ENCODE peak calls at places on chromosomes 2 and 18, in seven cellular contexts. One of them, this sample, is unnamed.

GRCh38 chr2:199932312-199932855 is 21.3 kb downstream of the C2orf69 start:
- DNase-seq in gastrocnemius medialis: no peak
- DNase-seq in A549: no peak
- DNase-seq in uterus: no peak
- DNase-seq in tibial artery: no peak
- DNase-seq in hepatocyte: no peak
- DNase-seq in dorsolateral prefrontal cortex: peak; percentile 77
- DNase-seq in this sample: no peak

GRCh38 chr2:197873293-197873701 is 68.9 kb downstream of the PLCL1 start:
- DNase-seq in gastrocnemius medialis: no peak
- DNase-seq in A549: no peak
- DNase-seq in uterus: no peak
- DNase-seq in tibial artery: no peak
- DNase-seq in hepatocyte: no peak
- DNase-seq in dorsolateral prefrontal cortex: peak; percentile 64
- DNase-seq in this sample: no peak

GRCh38 chr2:112818094-112818902 is 18.3 kb downstream of the IL1B start:
- DNase-seq in gastrocnemius medialis: no peak
- DNase-seq in A549: no peak
- DNase-seq in uterus: no peak
- DNase-seq in tibial artery: no peak
- DNase-seq in hepatocyte: peak; percentile 18
- DNase-seq in dorsolateral prefrontal cortex: no peak
- DNase-seq in this sample: peak; percentile 32

GRCh38 chr2:53455094-53455493 is 312.5 kb upstream of the CHAC2 start:
- DNase-seq in gastrocnemius medialis: no peak
- DNase-seq in A549: no peak
- DNase-seq in uterus: no peak
- DNase-seq in tibial artery: no peak
- DNase-seq in hepatocyte: no peak
- DNase-seq in dorsolateral prefrontal cortex: no peak
- DNase-seq in this sample: no peak

GRCh38 chr18:35592298-35592697 is 10.8 kb downstream of the GALNT1 start:
- DNase-seq in gastrocnemius medialis: no peak
- DNase-seq in A549: no peak
- DNase-seq in uterus: no peak
- DNase-seq in tibial artery: no peak
- DNase-seq in hepatocyte: no peak
- DNase-seq in dorsolateral prefrontal cortex: no peak
- DNase-seq in this sample: no peak

GRCh38 chr2:61911510-61911909 is 6.0 kb downstream of the COMMD1 start:
- DNase-seq in gastrocnemius medialis: no peak
- DNase-seq in A549: no peak
- DNase-seq in uterus: no peak
- DNase-seq in tibial artery: no peak
- DNase-seq in hepatocyte: no peak
- DNase-seq in dorsolateral prefrontal cortex: no peak
- DNase-seq in this sample: no peak

GRCh38 chr2:200081221-200081620 is 125.8 kb downstream of the MAIP1 start:
- DNase-seq in gastrocnemius medialis: no peak
- DNase-seq in A549: no peak
- DNase-seq in uterus: no peak
- DNase-seq in tibial artery: no peak
- DNase-seq in hepatocyte: no peak
- DNase-seq in dorsolateral prefrontal cortex: no peak
- DNase-seq in this sample: no peak

GRCh38 chr2:101762451-101763171 is 65.1 kb downstream of the MAP4K4 start:
- DNase-seq in gastrocnemius medialis: no peak
- DNase-seq in A549: no peak
- DNase-seq in uterus: no peak
- DNase-seq in tibial artery: no peak
- DNase-seq in hepatocyte: no peak
- DNase-seq in dorsolateral prefrontal cortex: peak; percentile 54
- DNase-seq in this sample: no peak

GRCh38 chr2:179686069-179686468 is 175.3 kb downstream of the ZNF385B start:
- DNase-seq in gastrocnemius medialis: no peak
- DNase-seq in A549: no peak
- DNase-seq in uterus: no peak
- DNase-seq in tibial artery: no peak
- DNase-seq in hepatocyte: no peak
- DNase-seq in dorsolateral prefrontal cortex: no peak
- DNase-seq in this sample: no peak

GRCh38 chr18:68215931-68216330 is 499.0 kb downstream of the TMX3 start:
- DNase-seq in gastrocnemius medialis: no peak
- DNase-seq in A549: no peak
- DNase-seq in uterus: no peak
- DNase-seq in tibial artery: no peak
- DNase-seq in hepatocyte: no peak
- DNase-seq in dorsolateral prefrontal cortex: no peak
- DNase-seq in this sample: no peak

GRCh38 chr2:98507940-98508689 is 63.5 kb downstream of the INPP4A start:
- DNase-seq in gastrocnemius medialis: peak; percentile 76
- DNase-seq in A549: no peak
- DNase-seq in uterus: peak; percentile 39
- DNase-seq in tibial artery: peak; percentile 80
- DNase-seq in hepatocyte: no peak
- DNase-seq in dorsolateral prefrontal cortex: no peak
- DNase-seq in this sample: peak; percentile 68

GRCh38 chr2:239055756-239056493 is 208.0 kb downstream of the TWIST2 start:
- DNase-seq in gastrocnemius medialis: no peak
- DNase-seq in A549: no peak
- DNase-seq in uterus: no peak
- DNase-seq in tibial artery: no peak
- DNase-seq in hepatocyte: no peak
- DNase-seq in dorsolateral prefrontal cortex: no peak
- DNase-seq in this sample: no peak

DNA sequence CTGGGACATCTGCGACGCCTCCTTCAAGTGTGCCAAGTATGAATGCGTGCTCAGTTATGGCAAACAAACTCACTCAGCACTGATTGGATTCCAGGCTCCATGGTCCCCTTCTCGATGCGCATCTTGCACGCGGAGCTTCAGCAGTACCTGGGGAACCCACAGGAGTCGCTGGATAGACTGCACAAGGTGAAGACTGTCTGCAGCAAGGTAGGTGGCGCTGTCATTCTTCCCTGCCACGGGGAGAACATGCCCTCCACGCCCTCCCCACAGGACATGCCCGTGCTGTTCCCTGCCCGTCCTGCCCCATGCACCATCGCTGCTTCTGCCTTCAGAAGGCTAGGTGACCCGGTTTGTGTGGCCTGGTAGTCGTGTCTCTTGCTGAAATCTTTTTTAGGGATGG is 64.2 kb downstream of the TRAPPC12 start:
- DNase-seq in gastrocnemius medialis: no peak
- DNase-seq in A549: no peak
- DNase-seq in uterus: no peak
- DNase-seq in tibial artery: no peak
- DNase-seq in hepatocyte: no peak
- DNase-seq in dorsolateral prefrontal cortex: no peak
- DNase-seq in this sample: no peak
- TF ChIP-seq CTCF in gastrocnemius medialis: no peak
- TF ChIP-seq CTCF in A549: no peak
- TF ChIP-seq CTCF in uterus: no peak
- TF ChIP-seq CTCF in tibial artery: no peak
- TF ChIP-seq CTCF in hepatocyte: no peak
- TF ChIP-seq CTCF in dorsolateral prefrontal cortex: no peak
- TF ChIP-seq CTCF in this sample: no peak

DNA sequence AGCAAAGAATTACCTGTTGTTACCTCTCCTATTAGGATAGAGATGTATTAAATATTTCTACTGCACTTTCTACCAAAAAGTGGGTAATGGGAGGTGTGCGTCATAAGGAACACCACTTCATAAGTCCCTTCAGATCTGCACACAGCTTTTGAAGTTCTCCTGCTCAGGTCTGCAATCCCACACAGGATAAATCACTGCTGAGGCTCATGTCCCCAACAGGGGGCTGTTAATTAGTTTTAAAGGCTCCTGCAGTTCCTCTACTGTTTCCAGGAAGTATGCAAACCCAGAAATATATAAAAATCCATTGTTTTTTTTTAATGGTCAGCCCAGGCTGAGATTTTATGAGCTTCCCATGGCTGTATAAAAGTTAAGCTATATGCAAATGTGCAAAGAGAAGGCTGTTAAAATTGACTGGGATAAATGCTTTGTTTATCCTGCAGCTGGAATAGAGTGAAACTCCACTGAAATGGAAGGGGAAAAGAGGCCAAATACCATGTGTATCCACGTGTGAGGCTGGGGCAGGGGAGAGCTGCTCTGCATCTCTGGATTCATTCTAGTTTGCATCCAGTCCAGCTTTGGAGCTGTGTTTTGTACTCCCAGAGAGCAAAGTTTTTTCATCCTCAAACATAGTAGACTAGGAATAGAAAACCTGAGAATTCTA is 903.7 kb downstream of the TDRD15 start:
- DNase-seq in gastrocnemius medialis: no peak
- DNase-seq in A549: no peak
- DNase-seq in uterus: no peak
- DNase-seq in tibial artery: no peak
- DNase-seq in hepatocyte: no peak
- DNase-seq in dorsolateral prefrontal cortex: no peak
- DNase-seq in this sample: no peak
- H3K27ac ChIP-seq in gastrocnemius medialis: no peak overlapping the region
- H3K27ac ChIP-seq in A549: no peak overlapping the region
- H3K27ac ChIP-seq in uterus: no peak overlapping the region
- H3K27ac ChIP-seq in tibial artery: no peak overlapping the region
- H3K27ac ChIP-seq in hepatocyte: no peak overlapping the region
- H3K27ac ChIP-seq in dorsolateral prefrontal cortex: no peak overlapping the region
- H3K27ac ChIP-seq in this sample: no peak overlapping the region

GRCh38 chr2:44579136-44579836 is 217.5 kb downstream of the CAMKMT start:
- DNase-seq in gastrocnemius medialis: no peak
- DNase-seq in A549: no peak
- DNase-seq in uterus: no peak
- DNase-seq in tibial artery: no peak
- DNase-seq in hepatocyte: no peak
- DNase-seq in dorsolateral prefrontal cortex: no peak
- DNase-seq in this sample: no peak

GRCh38 chr2:44579837-44580230 is 218.1 kb downstream of the CAMKMT start:
- DNase-seq in gastrocnemius medialis: no peak
- DNase-seq in A549: no peak
- DNase-seq in uterus: no peak
- DNase-seq in tibial artery: no peak
- DNase-seq in hepatocyte: no peak
- DNase-seq in dorsolateral prefrontal cortex: no peak
- DNase-seq in this sample: no peak

GRCh38 chr2:44580875-44581515 is 219.2 kb downstream of the CAMKMT start:
- DNase-seq in gastrocnemius medialis: no peak
- DNase-seq in A549: no peak
- DNase-seq in uterus: no peak
- DNase-seq in tibial artery: no peak
- DNase-seq in hepatocyte: no peak
- DNase-seq in dorsolateral prefrontal cortex: no peak
- DNase-seq in this sample: no peak

GRCh38 chr2:44582363-44583008 is 220.7 kb downstream of the CAMKMT start:
- DNase-seq in gastrocnemius medialis: no peak
- DNase-seq in A549: no peak
- DNase-seq in uterus: no peak
- DNase-seq in tibial artery: no peak
- DNase-seq in hepatocyte: no peak
- DNase-seq in dorsolateral prefrontal cortex: no peak
- DNase-seq in this sample: no peak

GRCh38 chr2:44578401-44579135 is 216.8 kb downstream of the CAMKMT start:
- DNase-seq in gastrocnemius medialis: no peak
- DNase-seq in A549: no peak
- DNase-seq in uterus: no peak
- DNase-seq in tibial artery: no peak
- DNase-seq in hepatocyte: no peak
- DNase-seq in dorsolateral prefrontal cortex: no peak
- DNase-seq in this sample: no peak
- H3K4me3 ChIP-seq in gastrocnemius medialis: no peak overlapping the region
- H3K4me3 ChIP-seq in A549: no peak overlapping the region
- H3K4me3 ChIP-seq in uterus: no peak overlapping the region
- H3K4me3 ChIP-seq in tibial artery: no peak overlapping the region
- H3K4me3 ChIP-seq in hepatocyte: no peak overlapping the region
- H3K4me3 ChIP-seq in dorsolateral prefrontal cortex: no peak overlapping the region
- H3K4me3 ChIP-seq in this sample: no peak overlapping the region

GRCh38 chr2:143284087-143284675 is 155.0 kb downstream of the ARHGAP15 start:
- DNase-seq in gastrocnemius medialis: no peak
- DNase-seq in A549: peak; percentile 5
- DNase-seq in uterus: no peak
- DNase-seq in tibial artery: no peak
- DNase-seq in hepatocyte: peak; percentile 68
- DNase-seq in dorsolateral prefrontal cortex: no peak
- DNase-seq in this sample: no peak
- TF ChIP-seq CTCF in gastrocnemius medialis: no peak
- TF ChIP-seq CTCF in A549: peak; percentile 60
- TF ChIP-seq CTCF in uterus: no peak
- TF ChIP-seq CTCF in tibial artery: peak; percentile 11
- TF ChIP-seq CTCF in hepatocyte: peak; percentile 66
- TF ChIP-seq CTCF in dorsolateral prefrontal cortex: peak; percentile 46
- TF ChIP-seq CTCF in this sample: peak; percentile 44

This sample was measured in heart right ventricle.